ENCODE peak calls at places on chromosomes 2 and 18, in five cellular contexts. I is RWPE1, B is AG10803, M is uterus, E is tibial artery. Y is an unnamed sample.

GRCh38 chr2:201735486-201735885 is 37.0 kb upstream of the MPP4 start:
- DNase-seq in I (no peak), B (no peak), M (no peak), E (no peak), Y (no peak)

GRCh38 chr2:214574077-214574775 is 163.4 kb downstream of the VWC2L start:
- DNase-seq in I (no peak), B (no peak), M (no peak), E (no peak), Y (no peak)

GRCh38 chr18:57428221-57429150 is 6.7 kb upstream of the ONECUT2 start:
- DNase-seq in I (no peak), B (no peak), M (no peak), E (no peak), Y (no peak)

GRCh38 chr2:25363733-25364132 is 22.0 kb upstream of the DNMT3A start:
- DNase-seq in I (no peak), B (no peak), M (no peak), E (no peak), Y (no peak)

GRCh38 chr18:4068552-4069158 is 386.5 kb downstream of the DLGAP1 start:
- DNase-seq in I (peak; percentile 33), B (peak; percentile 52), M (no peak), E (no peak), Y (no peak)

GRCh38 chr2:25672500-25673169 is 742 bp downstream of the DTNB start:
- DNase-seq in I (peak; percentile 65), B (peak; percentile 25), M (peak; percentile 58), E (peak; percentile 77), Y (no peak)

GRCh38 chr2:42910657-42911405 is 118.4 kb upstream of the HAAO start:
- DNase-seq in I (no peak), B (no peak), M (no peak), E (no peak), Y (no peak)

GRCh38 chr2:224145751-224146355 is 106.8 kb upstream of the SERPINE2 start:
- DNase-seq in I (peak; percentile 60), B (peak; percentile 92), M (peak; percentile 17), E (no peak), Y (peak; percentile 61)

GRCh38 chr2:12856934-12857660 is 140.4 kb downstream of the TRIB2 start:
- DNase-seq in I (peak; percentile 17), B (peak; percentile 89), M (no peak), E (no peak), Y (no peak)

GRCh38 chr2:446963-447540 is 159.2 kb upstream of the ALKAL2 start:
- DNase-seq in I (no peak), B (no peak), M (no peak), E (no peak), Y (no peak)

GRCh38 chr2:227312579-227312978 is 12.5 kb upstream of the MFF start:
- DNase-seq in I (no peak), B (no peak), M (no peak), E (no peak), Y (no peak)

GRCh38 chr18:907171-907879 is 2.7 kb downstream of the ADCYAP1 start:
- DNase-seq in I (peak; percentile 45), B (no peak), M (no peak), E (no peak), Y (no peak)

DNA sequence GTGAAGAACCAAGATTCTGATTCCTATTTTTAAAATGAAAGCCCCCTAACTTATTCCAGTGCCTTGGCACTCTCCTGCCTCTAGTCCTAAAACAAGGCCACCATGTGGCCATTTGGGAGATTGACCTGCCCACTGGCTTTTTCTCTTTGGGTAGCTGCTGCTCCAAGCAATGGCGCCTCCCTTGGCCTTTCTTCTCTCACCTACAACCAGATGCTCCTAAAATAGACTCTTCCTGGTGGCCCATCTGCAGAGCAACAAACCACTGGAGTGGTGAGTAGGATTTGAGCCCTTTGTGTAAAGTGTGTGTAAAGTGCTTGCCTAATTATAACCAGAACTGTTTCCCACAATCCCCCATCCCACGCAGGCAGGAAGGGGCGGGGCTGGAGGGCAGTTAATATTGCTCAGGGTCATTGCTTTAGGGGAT is 114.2 kb downstream of the FHOD3 start:
- DNase-seq in I (no peak), B (no peak), M (no peak), E (no peak), Y (no peak)
- TF ChIP-seq CTCF in I (no peak), B (peak; percentile 47), M (no peak), E (no peak), Y (no peak)

GRCh38 chr2:64960819-64961218 is 28.4 kb upstream of the SLC1A4 start:
- DNase-seq in I (no peak), B (no peak), M (no peak), E (no peak), Y (no peak)

GRCh38 chr2:64966839-64967238 is 22.4 kb upstream of the SLC1A4 start:
- DNase-seq in I (no peak), B (no peak), M (no peak), E (no peak), Y (no peak)

GRCh38 chr2:64966017-64966416 is 23.2 kb upstream of the SLC1A4 start:
- DNase-seq in I (no peak), B (no peak), M (no peak), E (no peak), Y (no peak)

GRCh38 chr2:64958556-64958955 is 30.6 kb upstream of the SLC1A4 start:
- DNase-seq in I (no peak), B (no peak), M (no peak), E (no peak), Y (no peak)

GRCh38 chr2:64963719-64964118 is 25.5 kb upstream of the SLC1A4 start:
- DNase-seq in I (no peak), B (no peak), M (no peak), E (no peak), Y (no peak)
- TF ChIP-seq CTCF in I (no peak), B (no peak), M (no peak), E (no peak), Y (no peak)

DNA sequence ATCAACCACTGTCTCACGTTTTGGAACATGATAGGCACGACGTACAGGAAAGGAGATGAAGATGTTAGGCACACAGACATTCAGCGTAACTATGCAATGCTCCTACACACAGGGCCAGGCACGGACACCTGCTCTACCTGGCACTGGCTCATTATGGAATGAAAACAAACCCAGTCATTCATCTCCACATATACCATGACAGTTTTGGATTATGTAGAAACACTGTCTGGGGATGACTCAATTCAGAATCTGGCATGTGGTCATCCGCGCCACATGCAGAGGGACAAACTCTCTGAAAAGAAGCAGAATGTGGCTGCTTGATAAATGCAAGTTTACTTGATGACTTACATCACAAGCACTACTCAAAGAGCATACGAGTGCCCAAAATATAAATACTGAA is 29.5 kb upstream of the NFU1 start:
- DNase-seq in I (no peak), B (no peak), M (no peak), E (no peak), Y (no peak)
- TF ChIP-seq CTCF in I (no peak), B (no peak), M (no peak), E (no peak), Y (no peak)

DNA sequence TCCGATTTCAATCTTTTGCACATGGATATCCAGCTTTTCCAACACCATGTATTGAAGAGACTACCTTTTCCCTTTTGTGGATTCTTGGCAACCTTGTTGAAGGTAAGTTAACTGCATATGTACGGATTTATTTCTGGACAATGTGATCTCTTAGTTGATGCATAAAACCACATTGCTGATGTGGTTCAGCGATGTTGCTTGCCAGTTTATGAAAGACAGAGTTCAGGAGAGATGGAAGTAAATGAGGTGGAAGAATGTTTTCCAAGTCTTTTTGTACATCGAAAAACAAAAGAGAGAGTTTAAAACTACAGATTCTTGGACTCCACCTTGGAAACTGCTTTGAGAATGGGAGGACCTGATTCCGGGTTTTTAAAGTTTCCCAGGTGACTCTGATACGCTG is 43.8 kb downstream of the MOB4 start:
- DNase-seq in I (no peak), B (no peak), M (no peak), E (no peak), Y (no peak)
- TF ChIP-seq CTCF in I (no peak), B (no peak), M (no peak), E (no peak), Y (no peak)

Y was measured in right atrium auricular region.